ENCODE peak calls at places on chromosomes 4 and X, in nine cellular contexts. M is GM04504; I is naive B cell; U is sigmoid colon; T is GM19239; W is CD4-positive, alpha-beta T cell; B is fibroblast of the aortic adventitia; F is mesenteric fat pad; N is GM12865. Q is an unnamed sample.

GRCh38 chr4:3440979-3441500 is 728 bp upstream of the HGFAC start:
- DNase-seq in M (peak), I (no peak), U (no peak), T (no peak), W (no peak), B (peak), F (no peak), N (no peak), Q (peak)

GRCh38 chr4:165364452-165365080 is 14.2 kb upstream of the CPE start:
- DNase-seq in M (no peak), I (no peak), U (no peak), T (no peak), W (no peak), B (peak), F (no peak), N (no peak), Q (no peak)

GRCh38 chrX:57528670-57529255 is 63.0 kb upstream of the ZXDB start:
- DNase-seq in M (peak), I (no peak), U (no peak), T (no peak), W (no peak), B (peak), F (no peak), N (peak), Q (peak)

GRCh38 chrX:2691543-2692220 is 587 bp downstream of the CD99 start:
- DNase-seq in M (no peak), I (no peak), U (peak), T (no peak), W (no peak), B (peak), F (no peak), N (no peak), Q (peak)

GRCh38 chrX:40176256-40176978 is 78.7 kb upstream of the BCOR start:
- DNase-seq in M (no peak), I (peak), U (peak), T (no peak), W (peak), B (no peak), F (no peak), N (peak), Q (peak)

GRCh38 chr4:102787096-102787867 is 26.5 kb upstream of the MANBA start:
- DNase-seq in M (no peak), I (no peak), U (no peak), T (no peak), W (no peak), B (peak), F (no peak), N (no peak), Q (no peak)

GRCh38 chrX:139877710-139878414 is 55.0 kb downstream of the ATP11C start:
- DNase-seq in M (no peak), I (no peak), U (no peak), T (no peak), W (no peak), B (peak), F (no peak), N (no peak), Q (no peak)

GRCh38 chr4:62474802-62475201 is 1274.7 kb downstream of the ADGRL3 start:
- DNase-seq in M (no peak), I (no peak), U (no peak), T (no peak), W (no peak), B (no peak), F (no peak), N (no peak), Q (no peak)

GRCh38 chrX:140701480-140701879 is 8.1 kb upstream of the LINC00632 start:
- DNase-seq in M (no peak), I (no peak), U (no peak), T (no peak), W (no peak), B (peak), F (no peak), N (peak), Q (peak)

GRCh38 chrX:37644381-37645305 is 40.9 kb upstream of the XK start:
- DNase-seq in M (no peak), I (no peak), U (no peak), T (no peak), W (no peak), B (no peak), F (no peak), N (no peak), Q (no peak)

GRCh38 chr4:108355523-108356208 is 186.9 kb upstream of the LEF1 start:
- DNase-seq in M (no peak), I (no peak), U (no peak), T (no peak), W (no peak), B (no peak), F (no peak), N (peak), Q (no peak)

GRCh38 chr4:8372506-8373070 is 67.9 kb downstream of the ACOX3 start:
- DNase-seq in M (no peak), I (no peak), U (no peak), T (no peak), W (no peak), B (no peak), F (no peak), N (no peak), Q (no peak)

Q was measured in RPMI8226.